ENCODE peak calls at places on chromosomes 4 and X, in six cellular contexts. R is HEK293T, H is HCT116, A is GM12878, V is H1, D is HepG2. Z is an unnamed sample.

GRCh38 chrX:119482497-119483480 is 14.5 kb downstream of the SLC25A5 start:
- DNase-seq in R (peak), H (no peak), A (no peak), V (no peak), D (no peak), Z (peak)

GRCh38 chrX:47232803-47233332 is at the start of gene USP11:
- DNase-seq in R (peak), H (no peak), A (no peak), V (no peak), D (peak), Z (peak)

GRCh38 chrX:47513697-47514085 is 30.7 kb upstream of the ZNF41 start:
- DNase-seq in R (no peak), H (no peak), A (no peak), V (no peak), D (no peak), Z (no peak)

GRCh38 chrX:10576777-10577444 is 43.5 kb downstream of the MID1 start:
- DNase-seq in R (no peak), H (no peak), A (no peak), V (no peak), D (no peak), Z (no peak)

GRCh38 chr4:113446019-113446418 is 315.5 kb downstream of the CAMK2D start:
- DNase-seq in R (no peak), H (peak), A (no peak), V (no peak), D (peak), Z (no peak)

GRCh38 chr4:6252051-6252450 is 17.6 kb upstream of the WFS1 start:
- DNase-seq in R (no peak), H (no peak), A (no peak), V (no peak), D (no peak), Z (no peak)

GRCh38 chr4:102318105-102318504 is 27.2 kb downstream of the SLC39A8 start:
- DNase-seq in R (no peak), H (no peak), A (no peak), V (no peak), D (no peak), Z (no peak)

GRCh38 chr4:139039044-139039443 is 23.5 kb downstream of the NOCT start:
- DNase-seq in R (no peak), H (no peak), A (no peak), V (no peak), D (no peak), Z (no peak)

GRCh38 chr4:129422277-129422676 is 326.3 kb downstream of the C4orf33 start:
- DNase-seq in R (no peak), H (no peak), A (no peak), V (no peak), D (no peak), Z (no peak)

GRCh38 chr4:186844059-186844681 is 120.5 kb upstream of the FAT1 start:
- DNase-seq in R (no peak), H (no peak), A (no peak), V (no peak), D (no peak), Z (no peak)

GRCh38 chr4:158121203-158121586 is 51.6 kb downstream of the GASK1B start:
- DNase-seq in R (no peak), H (no peak), A (no peak), V (no peak), D (peak), Z (no peak)

GRCh38 chrX:154490021-154490413 is 412 bp downstream of the SLC10A3 start:
- DNase-seq in R (no peak), H (no peak), A (no peak), V (no peak), D (no peak), Z (no peak)

GRCh38 chr4:160546201-160546600 is 1443.3 kb downstream of the RAPGEF2 start:
- DNase-seq in R (no peak), H (no peak), A (no peak), V (no peak), D (no peak), Z (no peak)

GRCh38 chr4:150581611-150582010 is 340 bp upstream of the MAB21L2 start:
- DNase-seq in R (no peak), H (no peak), A (no peak), V (no peak), D (no peak), Z (peak)

GRCh38 chrX:53356186-53356585 is 66.3 kb downstream of the SMC1A start:
- DNase-seq in R (peak), H (no peak), A (no peak), V (no peak), D (no peak), Z (peak)

GRCh38 chr4:185716008-185716976 is 95.7 kb downstream of the SORBS2 start:
- DNase-seq in R (no peak), H (no peak), A (no peak), V (no peak), D (no peak), Z (no peak)

GRCh38 chr4:139934786-139935330 is 219.1 kb downstream of the MAML3 start:
- DNase-seq in R (no peak), H (no peak), A (no peak), V (no peak), D (no peak), Z (no peak)

DNA sequence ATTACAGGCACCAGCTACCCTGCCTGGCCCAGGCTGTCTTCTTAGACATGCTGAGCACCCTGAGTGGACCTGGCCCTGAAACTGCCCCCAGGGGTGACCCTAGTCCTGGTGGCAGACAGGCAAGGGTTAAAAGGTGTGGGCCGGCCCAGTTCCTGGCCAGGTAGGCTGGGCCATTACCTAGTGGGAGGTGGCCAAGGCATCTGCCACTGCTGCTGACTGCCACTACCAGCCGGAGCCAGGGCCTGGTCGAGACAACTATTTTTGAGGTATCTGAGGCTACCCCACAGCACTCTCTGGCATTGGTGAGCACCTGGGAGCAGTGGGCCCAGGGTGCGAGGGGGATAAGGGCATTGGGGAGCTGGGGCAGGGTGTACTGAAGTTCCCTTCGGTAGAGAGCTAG is at the start of gene CCDC120:
- DNase-seq in R (no peak), H (no peak), A (no peak), V (no peak), D (no peak), Z (peak)
- TF ChIP-seq SP1 in R (no peak), H (no peak), A (no peak), V (no peak), D (no peak), Z (no peak)

GRCh38 chrX:26411045-26411444 is 195.1 kb downstream of the MAGEB5 start:
- DNase-seq in R (no peak), H (no peak), A (no peak), V (no peak), D (no peak), Z (no peak)
- TF ChIP-seq SP1 in R (no peak), H (no peak), A (no peak), V (no peak), D (no peak), Z (no peak)

DNA sequence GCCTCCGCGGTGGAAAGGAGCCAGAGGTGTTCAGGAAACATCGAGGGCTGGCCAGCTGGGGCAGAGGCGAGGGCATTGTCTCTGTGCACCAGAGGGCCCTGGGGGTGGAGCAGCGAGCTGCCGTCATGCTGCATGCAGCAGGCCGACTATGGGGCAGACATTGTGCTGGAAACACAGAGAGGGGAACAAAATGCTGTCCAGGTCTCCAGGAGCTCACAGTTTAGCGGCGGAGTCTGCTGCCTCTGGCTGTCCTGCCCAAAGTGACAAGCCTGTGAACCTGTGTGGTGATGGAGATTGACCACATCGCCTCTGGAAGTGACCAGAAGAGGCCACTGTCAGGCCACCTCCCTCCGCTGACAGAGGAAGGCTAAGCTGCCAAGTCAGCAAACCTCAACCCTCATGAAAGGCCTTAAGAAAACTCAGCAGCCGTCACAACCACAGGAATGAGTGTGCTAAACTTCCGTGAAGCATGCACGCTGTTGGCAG is 20.1 kb upstream of the SASH3 start:
- DNase-seq in R (no peak), H (no peak), A (no peak), V (no peak), D (no peak), Z (no peak)
- TF ChIP-seq SP1 in R (no peak), H (no peak), A (no peak), V (no peak), D (no peak), Z (no peak)

DNA sequence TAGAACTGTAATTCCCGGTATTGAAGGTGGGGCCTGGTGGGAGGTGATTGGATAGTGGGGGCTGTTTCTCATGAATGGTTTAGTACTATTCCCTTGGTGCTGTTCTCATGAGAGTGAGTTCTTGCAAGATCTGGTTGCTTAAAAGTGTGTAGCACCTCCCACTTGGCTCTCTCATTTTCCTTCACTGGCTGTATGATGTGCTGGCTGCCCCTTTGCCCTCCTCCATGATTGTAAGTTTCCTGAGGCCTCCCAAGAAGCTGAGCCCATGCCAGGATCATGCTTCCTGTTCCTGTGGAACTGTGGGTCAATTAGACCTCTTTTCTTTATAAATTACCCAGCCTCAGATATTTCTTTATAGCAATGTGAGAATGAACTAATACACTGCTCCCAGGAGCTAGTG is 8.7 kb downstream of the ANXA10 start:
- DNase-seq in R (no peak), H (no peak), A (no peak), V (no peak), D (no peak), Z (no peak)
- TF ChIP-seq SP1 in R (no peak), H (no peak), A (no peak), V (no peak), D (no peak), Z (no peak)

GRCh38 chrX:78357342-78358055 is 30.1 kb upstream of the CYSLTR1 start:
- DNase-seq in R (no peak), H (no peak), A (no peak), V (no peak), D (no peak), Z (no peak)
- TF ChIP-seq SP1 in R (no peak), H (no peak), A (no peak), V (no peak), D (no peak), Z (no peak)

GRCh38 chr4:147056951-147057630 is 111.4 kb upstream of the TTC29 start:
- DNase-seq in R (no peak), H (no peak), A (no peak), V (no peak), D (no peak), Z (no peak)

GRCh38 chr4:147054241-147054902 is 108.7 kb upstream of the TTC29 start:
- DNase-seq in R (no peak), H (no peak), A (no peak), V (no peak), D (no peak), Z (no peak)

GRCh38 chr4:147057631-147057980 is 111.9 kb upstream of the TTC29 start:
- DNase-seq in R (no peak), H (no peak), A (no peak), V (no peak), D (no peak), Z (no peak)

GRCh38 chr4:147060171-147060931 is 114.7 kb upstream of the TTC29 start:
- DNase-seq in R (no peak), H (no peak), A (no peak), V (no peak), D (no peak), Z (no peak)

DNA sequence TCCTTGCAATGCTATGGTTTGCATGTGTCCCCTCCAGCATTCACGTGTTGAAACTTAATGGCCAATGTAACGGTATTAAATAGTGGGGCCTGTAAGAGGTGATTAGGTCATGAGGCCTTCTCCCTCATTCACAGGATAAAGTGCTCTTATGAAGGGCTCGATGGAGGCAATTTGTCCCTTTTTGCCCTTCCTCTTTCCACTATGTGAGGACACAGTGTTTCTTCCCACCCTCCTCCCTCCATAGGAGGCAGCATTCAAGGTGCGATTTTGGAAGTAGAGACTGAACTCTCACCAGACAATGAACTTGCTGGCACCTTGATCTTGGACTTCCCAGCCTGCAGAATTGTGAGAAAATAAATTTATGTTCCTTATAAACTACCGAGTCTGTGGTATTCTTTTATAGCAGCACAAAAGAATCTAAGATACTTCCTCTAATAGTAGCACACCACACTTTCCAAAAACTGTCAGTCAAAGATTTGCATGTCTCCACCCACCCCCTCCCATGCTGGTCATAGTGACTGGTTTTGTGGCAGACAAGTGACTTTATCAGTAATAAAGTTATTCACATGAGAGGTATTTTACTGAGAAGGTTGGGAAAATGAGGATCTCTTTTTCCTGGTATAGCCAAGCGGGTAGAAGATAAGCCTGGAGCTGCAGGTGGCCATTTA is 113.5 kb upstream of the TTC29 start:
- DNase-seq in R (no peak), H (no peak), A (no peak), V (no peak), D (no peak), Z (no peak)
- TF ChIP-seq SP1 in R (no peak), H (no peak), A (no peak), V (no peak), D (no peak), Z (no peak)

GRCh38 chrX:19085975-19086772 is 36.1 kb downstream of the ADGRG2 start:
- DNase-seq in R (no peak), H (no peak), A (no peak), V (no peak), D (no peak), Z (no peak)
- TF ChIP-seq SP1 in R (no peak), H (no peak), A (no peak), V (no peak), D (no peak), Z (no peak)

DNA sequence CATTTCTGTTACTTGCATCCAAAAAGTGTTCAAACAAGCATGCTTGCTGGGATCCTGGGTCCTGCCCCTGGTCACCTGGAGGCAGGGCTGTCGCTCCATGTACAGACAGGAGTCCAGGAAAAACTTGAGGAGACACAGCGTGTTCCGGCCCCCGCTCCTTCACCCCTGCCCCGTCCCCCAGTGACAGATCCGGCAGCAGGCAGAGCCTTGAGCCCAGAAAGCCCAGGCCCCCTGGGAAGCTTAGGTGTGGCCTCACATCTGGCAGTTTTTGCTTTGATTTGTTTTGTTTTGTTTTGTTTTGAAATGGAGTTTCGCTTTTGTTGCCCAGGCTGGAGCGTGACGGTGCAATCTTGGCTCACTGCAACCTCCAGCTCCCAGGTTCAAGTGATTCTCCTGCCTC is 67.0 kb downstream of the TRMT44 start:
- DNase-seq in R (no peak), H (no peak), A (no peak), V (no peak), D (no peak), Z (no peak)
- TF ChIP-seq SP1 in R (no peak), H (no peak), A (no peak), V (no peak), D (no peak), Z (no peak)

DNA sequence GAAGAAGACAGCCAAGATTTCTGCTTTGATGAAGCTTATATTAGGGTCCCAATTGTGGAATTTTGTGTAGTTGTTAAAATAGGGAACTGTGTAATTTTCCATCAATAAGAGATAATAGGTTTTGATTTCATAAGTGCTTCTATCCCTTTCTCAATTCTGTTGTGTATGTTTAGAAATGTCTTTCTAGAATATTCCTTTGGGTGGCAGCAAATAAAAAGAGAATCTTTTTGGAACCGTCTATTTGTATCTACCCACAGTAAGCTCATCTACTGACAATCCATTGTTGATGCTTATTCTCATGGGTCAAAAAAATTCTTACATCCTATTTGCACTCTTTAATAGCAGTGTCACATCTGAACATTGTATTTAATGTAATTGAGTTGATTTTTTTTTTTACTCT is 61.7 kb downstream of the TMA16 start:
- DNase-seq in R (no peak), H (no peak), A (no peak), V (no peak), D (no peak), Z (no peak)
- TF ChIP-seq SP1 in R (no peak), H (no peak), A (no peak), V (no peak), D (no peak), Z (no peak)